ENCODE peak calls at places on chromosomes 11 and 22, in seven cellular contexts. C is tibial nerve, N is ovary, D is cardiac muscle cell, K is transverse colon, M is adrenal gland, L is heart left ventricle. B is an unnamed sample.

GRCh38 chr11:78857688-78858087 is 283.0 kb upstream of the NARS2 start:
- DNase-seq in M (no peak), N (no peak), L (no peak), D (no peak), C (no peak), K (no peak), B (no peak)

GRCh38 chr11:69003301-69003865 is 9.7 kb downstream of the MRGPRF start:
- DNase-seq in N (no peak), C (no peak), L (no peak), D (no peak), K (peak; percentile 6), M (no peak), B (peak; percentile 21)

GRCh38 chr11:115642660-115643059 is 138.4 kb upstream of the CADM1 start:
- DNase-seq in C (no peak), K (no peak), N (no peak), M (no peak), D (no peak), L (no peak), B (no peak)

GRCh38 chr11:74504100-74504691 is 10.7 kb upstream of the LIPT2 start:
- DNase-seq in M (no peak), D (no peak), L (no peak), C (no peak), K (no peak), N (no peak), B (no peak)

GRCh38 chr11:47409440-47410403 is 1.3 kb downstream of the SLC39A13 start:
- DNase-seq in N (no peak), K (no peak), C (no peak), D (no peak), L (peak; percentile 27), M (no peak), B (no peak)

GRCh38 chr11:1858576-1858975 is 5.7 kb downstream of the LSP1 start:
- DNase-seq in C (no peak), K (no peak), D (no peak), L (no peak), N (no peak), M (no peak), B (no peak)

GRCh38 chr11:120172054-120172881 is 34.4 kb upstream of the TRIM29 start:
- DNase-seq in K (peak; percentile 73), L (peak; percentile 68), C (peak; percentile 55), N (peak; percentile 82), D (peak; percentile 85), M (peak; percentile 70), B (no peak)

GRCh38 chr22:26570126-26570525 is 19.8 kb downstream of the TPST2 start:
- DNase-seq in L (no peak), K (no peak), D (no peak), N (no peak), M (no peak), C (no peak), B (no peak)

GRCh38 chr11:95231881-95232605 is 1.0 kb upstream of the SESN3 start:
- DNase-seq in C (peak; percentile 52), D (peak; percentile 67), K (peak; percentile 66), M (peak; percentile 76), N (peak; percentile 81), L (peak; percentile 64), B (peak; percentile 89)

GRCh38 chr11:130068986-130069683 is 559 bp upstream of the APLP2 start:
- DNase-seq in K (peak; percentile 75), C (peak; percentile 43), L (peak; percentile 83), M (peak; percentile 82), D (no peak), N (no peak), B (peak; percentile 47)

GRCh38 chr11:130070829-130071205 is 1.1 kb downstream of the APLP2 start:
- DNase-seq in C (no peak), D (peak; percentile 54), L (peak; percentile 40), N (no peak), M (no peak), K (peak; percentile 34), B (no peak)

GRCh38 chr11:130068546-130068985 is 1.1 kb upstream of the APLP2 start:
- DNase-seq in N (peak; percentile 26), D (no peak), C (no peak), M (no peak), K (no peak), L (no peak), B (peak; percentile 34)

GRCh38 chr11:130070109-130070828 is 575 bp downstream of the APLP2 start:
- DNase-seq in M (peak; percentile 55), N (peak; percentile 58), C (no peak), D (peak; percentile 66), K (peak; percentile 52), L (peak; percentile 49), B (peak; percentile 38)

DNA sequence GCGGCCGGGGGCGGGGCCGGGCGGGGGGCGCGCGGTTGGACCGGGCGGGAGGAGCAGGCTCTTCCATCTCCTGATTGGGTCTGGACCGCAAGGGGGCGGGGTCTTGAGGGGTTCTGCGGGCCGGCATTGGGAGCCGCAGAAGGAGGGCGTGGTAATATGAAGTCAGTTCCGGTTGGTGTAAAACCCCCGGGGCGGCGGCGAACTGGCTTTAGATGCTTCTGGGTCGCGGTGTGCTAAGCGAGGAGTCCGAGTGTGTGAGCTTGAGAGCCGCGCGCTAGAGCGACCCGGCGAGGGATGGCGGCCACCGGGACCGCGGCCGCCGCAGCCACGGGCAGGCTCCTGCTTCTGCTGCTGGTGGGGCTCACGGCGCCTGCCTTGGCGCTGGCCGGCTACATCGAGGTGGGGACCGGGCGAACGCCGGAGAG is at the start of gene APLP2:
- DNase-seq in L (peak; percentile 100), N (peak; percentile 99), M (peak; percentile 99), C (peak; percentile 99), K (peak; percentile 100), D (peak; percentile 99), B (peak; percentile 97)
- H3K4me3 ChIP-seq in L (peak within 1 kb of the TSS; percentile 82), N (peak within 1 kb of the TSS; percentile 94), M (peak within 1 kb of the TSS; percentile 64), C (peak within 1 kb of the TSS; percentile 92), K (peak within 1 kb of the TSS; percentile 92), D (peak within 1 kb of the TSS; percentile 85), B (peak within 1 kb of the TSS; percentile 96)

DNA sequence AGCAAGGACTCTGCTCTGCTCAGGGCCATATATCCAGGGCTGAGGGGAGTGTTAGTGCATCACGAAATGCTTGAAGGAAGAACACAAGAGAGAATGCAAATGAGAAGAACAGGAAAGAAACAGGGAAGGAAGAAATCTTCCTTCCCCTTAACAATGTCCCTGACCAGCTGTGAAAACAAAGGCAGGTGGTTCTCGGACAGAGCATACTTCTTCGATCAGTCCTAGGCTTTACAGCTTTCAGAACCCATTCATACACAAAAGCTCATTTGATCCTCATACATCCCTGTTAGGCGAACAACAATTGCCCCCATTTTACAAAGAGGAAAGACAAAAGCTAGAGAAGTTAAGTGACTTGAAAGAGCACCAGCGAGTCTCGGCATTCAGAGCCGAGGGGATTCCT is 57.3 kb upstream of the LRRC55 start:
- DNase-seq in C (no peak), N (no peak), M (no peak), D (no peak), K (no peak), L (no peak), B (no peak)
- H3K27me3 ChIP-seq in C (no peaks in the 10 kb centered on the region), N (no peaks in the 10 kb centered on the region), M (no peaks in the 10 kb centered on the region), D (no peaks in the 10 kb centered on the region), K (no peaks in the 10 kb centered on the region), L (no peaks in the 10 kb centered on the region), B (no peaks in the 10 kb centered on the region)

GRCh38 chr11:134339756-134340155 is 8.0 kb downstream of the GLB1L2 start:
- DNase-seq in N (no peak), D (no peak), K (peak; percentile 70), L (no peak), C (no peak), M (no peak), B (no peak)
- TF ChIP-seq CTCF in N (no peak), D (no peak), K (no peak), L (no peak), C (no peak), M (no peak), B (no peak)

GRCh38 chr11:6609502-6610015 is 2.5 kb downstream of the TAF10 start:
- DNase-seq in N (no peak), D (no peak), L (no peak), M (no peak), C (no peak), K (no peak), B (no peak)

GRCh38 chr11:6606471-6607189 is 3.1 kb downstream of the ILK start:
- DNase-seq in L (peak; percentile 96), K (peak; percentile 90), N (peak; percentile 92), M (peak; percentile 84), C (peak; percentile 92), D (peak; percentile 96), B (peak; percentile 81)

GRCh38 chr11:6608726-6609501 is 3.1 kb downstream of the TAF10 start:
- DNase-seq in C (no peak), D (no peak), N (no peak), L (no peak), K (no peak), M (no peak), B (no peak)

GRCh38 chr11:6608011-6608410 is 4.0 kb downstream of the TAF10 start:
- DNase-seq in M (no peak), K (no peak), D (no peak), L (no peak), N (no peak), C (no peak), B (no peak)

GRCh38 chr11:6607190-6607635 is 3.6 kb downstream of the ILK start:
- DNase-seq in N (no peak), L (no peak), D (no peak), K (no peak), M (no peak), C (no peak), B (no peak)
- H3K4me3 ChIP-seq in N (peak overlapping the region; percentile 14), L (peak overlapping the region; percentile 42), D (peak overlapping the region; percentile 10), K (no peak overlapping the region), M (no peak overlapping the region), C (no peak overlapping the region), B (peak overlapping the region; percentile 76)

GRCh38 chr22:23357028-23357427 is 176.7 kb downstream of the BCR start:
- DNase-seq in N (no peak), D (no peak), C (no peak), K (no peak), L (no peak), M (no peak), B (no peak)
- H3K27me3 ChIP-seq in N (no peaks in the 10 kb centered on the region), D (peaks cover 18% of the 10 kb centered on the region), C (no peaks in the 10 kb centered on the region), K (peaks cover 8% of the 10 kb centered on the region), L (no peaks in the 10 kb centered on the region), M (no peaks in the 10 kb centered on the region), B (no peaks in the 10 kb centered on the region)

GRCh38 chr22:35838849-35839646 is 121.4 kb downstream of the APOL5 start:
- DNase-seq in C (peak; percentile 35), D (peak; percentile 60), L (no peak), M (peak; percentile 33), K (peak; percentile 28), N (peak; percentile 62), B (peak; percentile 38)
- TF ChIP-seq CTCF in C (no peak), D (peak; percentile 59), L (peak; percentile 20), M (peak; percentile 41), K (peak; percentile 17), N (peak; percentile 32), B (peak; percentile 36)

DNA sequence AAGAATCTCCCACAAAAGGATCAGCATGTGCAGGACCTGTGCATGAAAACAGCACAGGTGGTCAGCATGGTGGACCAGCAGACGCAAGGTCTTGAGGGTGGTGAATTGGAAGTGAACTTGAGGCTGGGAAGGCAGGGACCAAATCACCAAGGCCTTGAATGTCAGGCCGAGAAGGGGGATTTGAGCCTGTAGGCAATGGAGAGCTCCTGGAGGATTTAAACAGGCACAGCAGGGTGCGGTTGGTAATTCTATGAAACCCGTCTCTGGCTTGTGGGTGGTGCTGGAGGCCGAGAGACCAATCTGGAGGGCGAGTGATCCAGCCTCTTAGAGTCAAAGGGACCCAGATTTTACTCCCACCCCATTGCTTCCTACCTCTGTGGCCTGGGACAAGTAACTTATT is 2.4 kb downstream of the TSKU start:
- DNase-seq in L (no peak), M (no peak), N (no peak), K (no peak), C (no peak), D (no peak), B (no peak)
- H3K4me3 ChIP-seq in L (peak overlapping the region; percentile 94), M (no peak overlapping the region), N (no peak overlapping the region), K (peak overlapping the region; percentile 81), C (peak overlapping the region; percentile 60), D (no peak overlapping the region), B (no peak overlapping the region)

B was measured in dorsolateral prefrontal cortex.